ENCODE peak calls at places on chromosome 3, in five cellular contexts. One of them, this sample, is unnamed.

GRCh38 chr3:62233065-62233464 is 140.3 kb downstream of the FEZF2 start:
- DNase-seq in GM23248: no peak
- DNase-seq in OCI-LY7: no peak
- DNase-seq in PC-3: no peak
- DNase-seq in HCT116: no peak
- DNase-seq in this sample: no peak

GRCh38 chr3:184636774-184637316 is 75.0 kb downstream of the MAGEF1 start:
- DNase-seq in GM23248: peak; percentile 68
- DNase-seq in OCI-LY7: no peak
- DNase-seq in PC-3: peak; percentile 89
- DNase-seq in HCT116: no peak
- DNase-seq in this sample: no peak

GRCh38 chr3:29649815-29650547 is 369.1 kb downstream of the RBMS3 start:
- DNase-seq in GM23248: peak; percentile 11
- DNase-seq in OCI-LY7: no peak
- DNase-seq in PC-3: peak; percentile 59
- DNase-seq in HCT116: no peak
- DNase-seq in this sample: peak; percentile 54

GRCh38 chr3:183449391-183449790 is 21.0 kb upstream of the MCF2L2 start:
- DNase-seq in GM23248: peak; percentile 36
- DNase-seq in OCI-LY7: peak; percentile 16
- DNase-seq in PC-3: no peak
- DNase-seq in HCT116: no peak
- DNase-seq in this sample: no peak

GRCh38 chr3:146542968-146543367 is 1.4 kb downstream of the PLSCR1 start:
- DNase-seq in GM23248: no peak
- DNase-seq in OCI-LY7: no peak
- DNase-seq in PC-3: no peak
- DNase-seq in HCT116: no peak
- DNase-seq in this sample: no peak

GRCh38 chr3:195828762-195829161 is 17.0 kb upstream of the MUC4 start:
- DNase-seq in GM23248: no peak
- DNase-seq in OCI-LY7: no peak
- DNase-seq in PC-3: no peak
- DNase-seq in HCT116: no peak
- DNase-seq in this sample: no peak

GRCh38 chr3:13537926-13538325 is 11.0 kb upstream of the FBLN2 start:
- DNase-seq in GM23248: peak; percentile 99
- DNase-seq in OCI-LY7: no peak
- DNase-seq in PC-3: peak; percentile 96
- DNase-seq in HCT116: peak; percentile 88
- DNase-seq in this sample: no peak

GRCh38 chr3:18258492-18258891 is 166.6 kb downstream of the SATB1 start:
- DNase-seq in GM23248: no peak
- DNase-seq in OCI-LY7: no peak
- DNase-seq in PC-3: no peak
- DNase-seq in HCT116: no peak
- DNase-seq in this sample: peak; percentile 62

GRCh38 chr3:72248389-72248761 is 463.4 kb upstream of the PROK2 start:
- DNase-seq in GM23248: no peak
- DNase-seq in OCI-LY7: no peak
- DNase-seq in PC-3: no peak
- DNase-seq in HCT116: no peak
- DNase-seq in this sample: no peak

GRCh38 chr3:29183346-29184087 is 97.4 kb upstream of the RBMS3 start:
- DNase-seq in GM23248: peak; percentile 93
- DNase-seq in OCI-LY7: no peak
- DNase-seq in PC-3: no peak
- DNase-seq in HCT116: no peak
- DNase-seq in this sample: no peak

GRCh38 chr3:139159356-139159755 is 114.7 kb upstream of the PRR23C start:
- DNase-seq in GM23248: no peak
- DNase-seq in OCI-LY7: no peak
- DNase-seq in PC-3: no peak
- DNase-seq in HCT116: no peak
- DNase-seq in this sample: no peak

GRCh38 chr3:185283374-185283935 is 29.6 kb upstream of the EHHADH start:
- DNase-seq in GM23248: peak; percentile 32
- DNase-seq in OCI-LY7: no peak
- DNase-seq in PC-3: peak; percentile 50
- DNase-seq in HCT116: peak; percentile 4
- DNase-seq in this sample: no peak

GRCh38 chr3:67601919-67602608 is 52.3 kb downstream of the SUCLG2 start:
- DNase-seq in GM23248: no peak
- DNase-seq in OCI-LY7: no peak
- DNase-seq in PC-3: no peak
- DNase-seq in HCT116: no peak
- DNase-seq in this sample: no peak

GRCh38 chr3:44845528-44846520 is 15.9 kb upstream of the TMEM42 start:
- DNase-seq in GM23248: peak; percentile 4
- DNase-seq in OCI-LY7: no peak
- DNase-seq in PC-3: peak; percentile 47
- DNase-seq in HCT116: no peak
- DNase-seq in this sample: no peak

GRCh38 chr3:197540961-197541377 is 14.8 kb downstream of the BDH1 start:
- DNase-seq in GM23248: no peak
- DNase-seq in OCI-LY7: no peak
- DNase-seq in PC-3: peak; percentile 80
- DNase-seq in HCT116: no peak
- DNase-seq in this sample: no peak

GRCh38 chr3:185711255-185711870 is 113.5 kb downstream of the IGF2BP2 start:
- DNase-seq in GM23248: peak; percentile 79
- DNase-seq in OCI-LY7: no peak
- DNase-seq in PC-3: no peak
- DNase-seq in HCT116: no peak
- DNase-seq in this sample: no peak

GRCh38 chr3:152842423-152842822 is 7.5 kb downstream of the P2RY1 start:
- DNase-seq in GM23248: no peak
- DNase-seq in OCI-LY7: no peak
- DNase-seq in PC-3: no peak
- DNase-seq in HCT116: no peak
- DNase-seq in this sample: no peak

GRCh38 chr3:44235604-44236484 is 5.8 kb upstream of the TOPAZ1 start:
- DNase-seq in GM23248: peak; percentile 92
- DNase-seq in OCI-LY7: peak; percentile 59
- DNase-seq in PC-3: peak; percentile 93
- DNase-seq in HCT116: peak; percentile 79
- DNase-seq in this sample: peak; percentile 80

GRCh38 chr3:130393594-130393993 is 48.1 kb downstream of the COL6A5 start:
- DNase-seq in GM23248: no peak
- DNase-seq in OCI-LY7: no peak
- DNase-seq in PC-3: no peak
- DNase-seq in HCT116: no peak
- DNase-seq in this sample: no peak

GRCh38 chr3:156382458-156383346 is 172.2 kb downstream of the SSR3 start:
- DNase-seq in GM23248: peak; percentile 51
- DNase-seq in OCI-LY7: peak; percentile 26
- DNase-seq in PC-3: peak; percentile 76
- DNase-seq in HCT116: peak; percentile 23
- DNase-seq in this sample: peak; percentile 73

GRCh38 chr3:134197681-134198261 is 52.9 kb downstream of the RYK start:
- DNase-seq in GM23248: peak; percentile 83
- DNase-seq in OCI-LY7: peak; percentile 56
- DNase-seq in PC-3: peak; percentile 72
- DNase-seq in HCT116: peak; percentile 39
- DNase-seq in this sample: peak; percentile 59

GRCh38 chr3:151630035-151630434 is 103.7 kb upstream of the AADACL2 start:
- DNase-seq in GM23248: no peak
- DNase-seq in OCI-LY7: no peak
- DNase-seq in PC-3: peak; percentile 43
- DNase-seq in HCT116: no peak
- DNase-seq in this sample: no peak

GRCh38 chr3:101077361-101078011 is 84.3 kb upstream of the ABI3BP start:
- DNase-seq in GM23248: peak; percentile 32
- DNase-seq in OCI-LY7: no peak
- DNase-seq in PC-3: peak; percentile 64
- DNase-seq in HCT116: no peak
- DNase-seq in this sample: no peak

GRCh38 chr3:184525337-184526157 is 36.0 kb upstream of the EPHB3 start:
- DNase-seq in GM23248: peak; percentile 20
- DNase-seq in OCI-LY7: no peak
- DNase-seq in PC-3: no peak
- DNase-seq in HCT116: no peak
- DNase-seq in this sample: no peak

GRCh38 chr3:32626650-32627049 is 56.0 kb upstream of the DYNC1LI1 start:
- DNase-seq in GM23248: no peak
- DNase-seq in OCI-LY7: no peak
- DNase-seq in PC-3: no peak
- DNase-seq in HCT116: no peak
- DNase-seq in this sample: no peak

GRCh38 chr3:156037356-156037755 is 83.0 kb upstream of the KCNAB1 start:
- DNase-seq in GM23248: no peak
- DNase-seq in OCI-LY7: no peak
- DNase-seq in PC-3: no peak
- DNase-seq in HCT116: no peak
- DNase-seq in this sample: no peak

GRCh38 chr3:87350367-87351199 is 74.2 kb upstream of the POU1F1 start:
- DNase-seq in GM23248: peak; percentile 71
- DNase-seq in OCI-LY7: peak; percentile 64
- DNase-seq in PC-3: peak; percentile 80
- DNase-seq in HCT116: peak; percentile 38
- DNase-seq in this sample: peak; percentile 65

GRCh38 chr3:126313580-126314304 is 43.5 kb downstream of the KLF15 start:
- DNase-seq in GM23248: no peak
- DNase-seq in OCI-LY7: no peak
- DNase-seq in PC-3: no peak
- DNase-seq in HCT116: no peak
- DNase-seq in this sample: no peak

GRCh38 chr3:130950641-130951040 is 56.8 kb downstream of the ATP2C1 start:
- DNase-seq in GM23248: peak; percentile 66
- DNase-seq in OCI-LY7: no peak
- DNase-seq in PC-3: no peak
- DNase-seq in HCT116: no peak
- DNase-seq in this sample: no peak

GRCh38 chr3:105746226-105746996 is 122.4 kb downstream of the CBLB start:
- DNase-seq in GM23248: no peak
- DNase-seq in OCI-LY7: no peak
- DNase-seq in PC-3: no peak
- DNase-seq in HCT116: no peak
- DNase-seq in this sample: no peak

GRCh38 chr3:192571197-192571791 is 156.0 kb downstream of the FGF12 start:
- DNase-seq in GM23248: peak; percentile 82
- DNase-seq in OCI-LY7: no peak
- DNase-seq in PC-3: peak; percentile 70
- DNase-seq in HCT116: no peak
- DNase-seq in this sample: no peak

GRCh38 chr3:122977645-122978466 is 49.7 kb downstream of the SEMA5B start:
- DNase-seq in GM23248: peak; percentile 40
- DNase-seq in OCI-LY7: no peak
- DNase-seq in PC-3: peak; percentile 61
- DNase-seq in HCT116: no peak
- DNase-seq in this sample: no peak

GRCh38 chr3:187975571-187976360 is 178.2 kb upstream of the LPP start:
- DNase-seq in GM23248: peak; percentile 54
- DNase-seq in OCI-LY7: peak; percentile 73
- DNase-seq in PC-3: no peak
- DNase-seq in HCT116: peak; percentile 4
- DNase-seq in this sample: no peak

GRCh38 chr3:170826047-170826446 is 43.9 kb downstream of the RPL22L1 start:
- DNase-seq in GM23248: no peak
- DNase-seq in OCI-LY7: no peak
- DNase-seq in PC-3: no peak
- DNase-seq in HCT116: no peak
- DNase-seq in this sample: no peak
- H3K27ac ChIP-seq in GM23248: no peak overlapping the region
- H3K27ac ChIP-seq in OCI-LY7: no peak overlapping the region
- H3K27ac ChIP-seq in PC-3: no peak overlapping the region
- H3K27ac ChIP-seq in HCT116: no peak overlapping the region
- H3K27ac ChIP-seq in this sample: no peak overlapping the region

GRCh38 chr3:65151660-65152059 is 463.9 kb upstream of the ADAMTS9 start:
- DNase-seq in GM23248: no peak
- DNase-seq in OCI-LY7: no peak
- DNase-seq in PC-3: no peak
- DNase-seq in HCT116: no peak
- DNase-seq in this sample: no peak
- H3K9me2 ChIP-seq in GM23248: no peaks in the 10 kb centered on the region
- H3K9me2 ChIP-seq in OCI-LY7: no peaks in the 10 kb centered on the region
- H3K9me2 ChIP-seq in PC-3: no peaks in the 10 kb centered on the region
- H3K9me2 ChIP-seq in HCT116: no peaks in the 10 kb centered on the region
- H3K9me2 ChIP-seq in this sample: no peaks in the 10 kb centered on the region

DNA sequence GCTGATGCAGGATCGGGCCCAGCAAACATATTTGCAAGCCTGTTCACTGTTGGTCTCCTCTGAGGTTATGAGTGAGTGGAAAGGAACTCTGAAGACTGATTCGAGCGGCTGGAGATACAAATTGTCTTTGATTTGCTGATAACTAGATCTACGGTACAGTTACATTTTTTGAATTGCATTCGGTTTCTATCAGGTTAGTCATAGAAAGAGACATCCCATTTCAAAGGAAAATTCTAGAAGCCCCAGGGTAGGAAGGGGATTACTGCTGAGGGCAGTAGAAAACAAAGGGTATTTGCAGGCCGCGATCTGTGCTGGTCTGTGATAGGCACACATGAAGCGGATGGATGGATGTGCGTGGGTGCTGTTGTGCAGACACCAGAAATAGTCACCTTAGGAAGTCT is 228.4 kb downstream of the ITPR1 start:
- DNase-seq in GM23248: peak; percentile 89
- DNase-seq in OCI-LY7: no peak
- DNase-seq in PC-3: peak; percentile 50
- DNase-seq in HCT116: no peak
- DNase-seq in this sample: no peak
- H3K27ac ChIP-seq in GM23248: peak overlapping the region; percentile 93
- H3K27ac ChIP-seq in OCI-LY7: no peak overlapping the region
- H3K27ac ChIP-seq in PC-3: peak overlapping the region; percentile 44
- H3K27ac ChIP-seq in HCT116: peak overlapping the region; percentile 12
- H3K27ac ChIP-seq in this sample: no peak overlapping the region

GRCh38 chr3:41162981-41163380 is 36.3 kb upstream of the CTNNB1 start:
- DNase-seq in GM23248: no peak
- DNase-seq in OCI-LY7: no peak
- DNase-seq in PC-3: no peak
- DNase-seq in HCT116: no peak
- DNase-seq in this sample: no peak
- H3K9me2 ChIP-seq in GM23248: no peaks in the 10 kb centered on the region
- H3K9me2 ChIP-seq in OCI-LY7: no peaks in the 10 kb centered on the region
- H3K9me2 ChIP-seq in PC-3: no peaks in the 10 kb centered on the region
- H3K9me2 ChIP-seq in HCT116: no peaks in the 10 kb centered on the region
- H3K9me2 ChIP-seq in this sample: no peaks in the 10 kb centered on the region

GRCh38 chr3:50122071-50122470 is 33.1 kb upstream of the SEMA3F start:
- DNase-seq in GM23248: peak; percentile 57
- DNase-seq in OCI-LY7: no peak
- DNase-seq in PC-3: no peak
- DNase-seq in HCT116: no peak
- DNase-seq in this sample: no peak

GRCh38 chr3:50124363-50125226 is 30.5 kb upstream of the SEMA3F start:
- DNase-seq in GM23248: peak; percentile 42
- DNase-seq in OCI-LY7: no peak
- DNase-seq in PC-3: no peak
- DNase-seq in HCT116: no peak
- DNase-seq in this sample: no peak

GRCh38 chr3:50121416-50122032 is 32.8 kb downstream of the RBM5 start:
- DNase-seq in GM23248: peak; percentile 82
- DNase-seq in OCI-LY7: peak; percentile 78
- DNase-seq in PC-3: peak; percentile 88
- DNase-seq in HCT116: peak; percentile 56
- DNase-seq in this sample: peak; percentile 56

GRCh38 chr3:50123394-50124361 is 31.4 kb upstream of the SEMA3F start:
- DNase-seq in GM23248: peak; percentile 26
- DNase-seq in OCI-LY7: no peak
- DNase-seq in PC-3: no peak
- DNase-seq in HCT116: no peak
- DNase-seq in this sample: no peak

GRCh38 chr3:50122661-50123391 is 32.3 kb upstream of the SEMA3F start:
- DNase-seq in GM23248: peak; percentile 28
- DNase-seq in OCI-LY7: no peak
- DNase-seq in PC-3: no peak
- DNase-seq in HCT116: no peak
- DNase-seq in this sample: no peak
- H3K27ac ChIP-seq in GM23248: no peak overlapping the region
- H3K27ac ChIP-seq in OCI-LY7: no peak overlapping the region
- H3K27ac ChIP-seq in PC-3: no peak overlapping the region
- H3K27ac ChIP-seq in HCT116: no peak overlapping the region
- H3K27ac ChIP-seq in this sample: no peak overlapping the region